ENCODE peak calls at places on chromosome 2, in seven cellular contexts. One of them, this sample, is unnamed.

GRCh38 chr2:177606636-177607035 is 214.1 kb downstream of the AGPS start:
- DNase-seq in mesenchymal stem cell: peak; percentile 25
- DNase-seq in trophoblast cell: no peak
- DNase-seq in neuronal stem cell: no peak
- DNase-seq in mesendoderm: peak; percentile 82
- DNase-seq in H1: no peak
- DNase-seq in IMR-90: peak; percentile 51
- DNase-seq in this sample: no peak

GRCh38 chr2:132562245-132562644 is 107.8 kb downstream of the LYPD1 start:
- DNase-seq in IMR-90: peak; percentile 59
- DNase-seq in trophoblast cell: no peak
- DNase-seq in mesenchymal stem cell: no peak
- DNase-seq in H1: no peak
- DNase-seq in mesendoderm: no peak
- DNase-seq in neuronal stem cell: no peak
- DNase-seq in this sample: no peak

GRCh38 chr2:167142554-167142953 is 254.3 kb downstream of the XIRP2 start:
- DNase-seq in IMR-90: no peak
- DNase-seq in trophoblast cell: no peak
- DNase-seq in H1: no peak
- DNase-seq in neuronal stem cell: no peak
- DNase-seq in mesenchymal stem cell: no peak
- DNase-seq in mesendoderm: no peak
- DNase-seq in this sample: no peak

GRCh38 chr2:98465456-98466201 is 21.0 kb downstream of the INPP4A start:
- DNase-seq in H1: no peak
- DNase-seq in trophoblast cell: no peak
- DNase-seq in mesendoderm: no peak
- DNase-seq in mesenchymal stem cell: peak; percentile 55
- DNase-seq in neuronal stem cell: no peak
- DNase-seq in IMR-90: peak; percentile 42
- DNase-seq in this sample: no peak

GRCh38 chr2:189091253-189091652 is 88.3 kb downstream of the COL5A2 start:
- DNase-seq in mesenchymal stem cell: no peak
- DNase-seq in mesendoderm: no peak
- DNase-seq in neuronal stem cell: no peak
- DNase-seq in H1: no peak
- DNase-seq in trophoblast cell: no peak
- DNase-seq in IMR-90: peak; percentile 41
- DNase-seq in this sample: no peak

GRCh38 chr2:142307086-142307485 is 176.3 kb upstream of the LRP1B start:
- DNase-seq in neuronal stem cell: no peak
- DNase-seq in mesenchymal stem cell: no peak
- DNase-seq in H1: no peak
- DNase-seq in mesendoderm: no peak
- DNase-seq in trophoblast cell: no peak
- DNase-seq in IMR-90: no peak
- DNase-seq in this sample: no peak

GRCh38 chr2:210195066-210195852 is 24.1 kb upstream of the KANSL1L start:
- DNase-seq in neuronal stem cell: no peak
- DNase-seq in IMR-90: peak; percentile 58
- DNase-seq in trophoblast cell: peak; percentile 7
- DNase-seq in H1: no peak
- DNase-seq in mesendoderm: peak; percentile 34
- DNase-seq in mesenchymal stem cell: peak; percentile 45
- DNase-seq in this sample: no peak

GRCh38 chr2:120856421-120856862 is 120.8 kb downstream of the GLI2 start:
- DNase-seq in neuronal stem cell: peak; percentile 46
- DNase-seq in mesendoderm: peak; percentile 95
- DNase-seq in H1: no peak
- DNase-seq in mesenchymal stem cell: peak; percentile 80
- DNase-seq in trophoblast cell: peak; percentile 30
- DNase-seq in IMR-90: peak; percentile 63
- DNase-seq in this sample: peak; percentile 77

GRCh38 chr2:212484563-212485080 is 54.0 kb downstream of the ERBB4 start:
- DNase-seq in mesendoderm: peak; percentile 39
- DNase-seq in H1: no peak
- DNase-seq in mesenchymal stem cell: peak; percentile 26
- DNase-seq in trophoblast cell: no peak
- DNase-seq in neuronal stem cell: no peak
- DNase-seq in IMR-90: no peak
- DNase-seq in this sample: peak; percentile 31

GRCh38 chr2:120287183-120288015 is 34.7 kb downstream of the RALB start:
- DNase-seq in mesenchymal stem cell: peak; percentile 90
- DNase-seq in mesendoderm: no peak
- DNase-seq in H1: no peak
- DNase-seq in neuronal stem cell: no peak
- DNase-seq in IMR-90: peak; percentile 96
- DNase-seq in trophoblast cell: peak; percentile 75
- DNase-seq in this sample: no peak

GRCh38 chr2:59889305-59889704 is 664.1 kb downstream of the BCL11A start:
- DNase-seq in trophoblast cell: no peak
- DNase-seq in neuronal stem cell: no peak
- DNase-seq in mesendoderm: no peak
- DNase-seq in IMR-90: no peak
- DNase-seq in mesenchymal stem cell: no peak
- DNase-seq in H1: no peak
- DNase-seq in this sample: no peak

GRCh38 chr2:160417745-160418397 is 75.7 kb downstream of the RBMS1 start:
- DNase-seq in IMR-90: peak; percentile 95
- DNase-seq in trophoblast cell: no peak
- DNase-seq in neuronal stem cell: no peak
- DNase-seq in mesenchymal stem cell: peak; percentile 96
- DNase-seq in H1: no peak
- DNase-seq in mesendoderm: no peak
- DNase-seq in this sample: no peak

GRCh38 chr2:71796174-71796592 is 342.8 kb downstream of the DYSF start:
- DNase-seq in H1: no peak
- DNase-seq in IMR-90: peak; percentile 26
- DNase-seq in trophoblast cell: peak; percentile 94
- DNase-seq in mesenchymal stem cell: peak; percentile 62
- DNase-seq in neuronal stem cell: no peak
- DNase-seq in mesendoderm: peak; percentile 81
- DNase-seq in this sample: no peak

GRCh38 chr2:222797308-222797707 is 63.5 kb upstream of the ACSL3 start:
- DNase-seq in mesendoderm: peak; percentile 54
- DNase-seq in neuronal stem cell: no peak
- DNase-seq in trophoblast cell: no peak
- DNase-seq in H1: no peak
- DNase-seq in mesenchymal stem cell: peak; percentile 25
- DNase-seq in IMR-90: peak; percentile 34
- DNase-seq in this sample: no peak

GRCh38 chr2:229572434-229573338 is 141.7 kb downstream of the DNER start:
- DNase-seq in mesendoderm: no peak
- DNase-seq in H1: no peak
- DNase-seq in trophoblast cell: no peak
- DNase-seq in IMR-90: no peak
- DNase-seq in mesenchymal stem cell: no peak
- DNase-seq in neuronal stem cell: no peak
- DNase-seq in this sample: no peak

GRCh38 chr2:60977562-60977895 is 40.0 kb upstream of the PEX13 start:
- DNase-seq in trophoblast cell: no peak
- DNase-seq in IMR-90: no peak
- DNase-seq in mesendoderm: no peak
- DNase-seq in mesenchymal stem cell: no peak
- DNase-seq in neuronal stem cell: no peak
- DNase-seq in H1: no peak
- DNase-seq in this sample: no peak

GRCh38 chr2:205510345-205510744 is 172.0 kb upstream of the NRP2 start:
- DNase-seq in trophoblast cell: no peak
- DNase-seq in mesenchymal stem cell: no peak
- DNase-seq in neuronal stem cell: no peak
- DNase-seq in H1: no peak
- DNase-seq in mesendoderm: peak; percentile 77
- DNase-seq in IMR-90: no peak
- DNase-seq in this sample: no peak

GRCh38 chr2:1593371-1594205 is 150.7 kb downstream of the PXDN start:
- DNase-seq in trophoblast cell: peak; percentile 55
- DNase-seq in H1: no peak
- DNase-seq in neuronal stem cell: no peak
- DNase-seq in IMR-90: peak; percentile 89
- DNase-seq in mesenchymal stem cell: peak; percentile 95
- DNase-seq in mesendoderm: peak; percentile 66
- DNase-seq in this sample: peak; percentile 45

GRCh38 chr2:85251070-85251616 is 76.6 kb downstream of the TGOLN2 start:
- DNase-seq in mesenchymal stem cell: no peak
- DNase-seq in mesendoderm: no peak
- DNase-seq in H1: no peak
- DNase-seq in neuronal stem cell: no peak
- DNase-seq in IMR-90: no peak
- DNase-seq in trophoblast cell: no peak
- DNase-seq in this sample: no peak

GRCh38 chr2:180021850-180022249 is 14.8 kb upstream of the CWC22 start:
- DNase-seq in mesenchymal stem cell: no peak
- DNase-seq in IMR-90: no peak
- DNase-seq in trophoblast cell: no peak
- DNase-seq in mesendoderm: no peak
- DNase-seq in H1: no peak
- DNase-seq in neuronal stem cell: no peak
- DNase-seq in this sample: no peak

GRCh38 chr2:31247671-31248070 is 13.7 kb downstream of the EHD3 start:
- DNase-seq in neuronal stem cell: no peak
- DNase-seq in mesendoderm: no peak
- DNase-seq in trophoblast cell: peak; percentile 41
- DNase-seq in mesenchymal stem cell: no peak
- DNase-seq in IMR-90: no peak
- DNase-seq in H1: no peak
- DNase-seq in this sample: no peak

GRCh38 chr2:65256088-65256487 is 28.5 kb downstream of the ACTR2 start:
- DNase-seq in neuronal stem cell: no peak
- DNase-seq in trophoblast cell: no peak
- DNase-seq in IMR-90: no peak
- DNase-seq in H1: no peak
- DNase-seq in mesenchymal stem cell: no peak
- DNase-seq in mesendoderm: no peak
- DNase-seq in this sample: no peak

GRCh38 chr2:71720596-71721361 is 267.4 kb downstream of the DYSF start:
- DNase-seq in H1: no peak
- DNase-seq in mesendoderm: no peak
- DNase-seq in mesenchymal stem cell: no peak
- DNase-seq in trophoblast cell: no peak
- DNase-seq in IMR-90: no peak
- DNase-seq in neuronal stem cell: no peak
- DNase-seq in this sample: no peak

GRCh38 chr2:88452151-88452851 is at the start of gene FOXI3:
- DNase-seq in H1: no peak
- DNase-seq in trophoblast cell: peak; percentile 35
- DNase-seq in IMR-90: no peak
- DNase-seq in mesendoderm: peak; percentile 63
- DNase-seq in neuronal stem cell: peak; percentile 31
- DNase-seq in mesenchymal stem cell: no peak
- DNase-seq in this sample: peak; percentile 54

GRCh38 chr2:196268538-196269338 is 97.4 kb upstream of the STK17B start:
- DNase-seq in H1: no peak
- DNase-seq in neuronal stem cell: no peak
- DNase-seq in trophoblast cell: peak; percentile 57
- DNase-seq in mesendoderm: peak; percentile 82
- DNase-seq in IMR-90: peak; percentile 74
- DNase-seq in mesenchymal stem cell: peak; percentile 59
- DNase-seq in this sample: no peak

GRCh38 chr2:148526509-148527346 is 117.8 kb upstream of the EPC2 start:
- DNase-seq in H1: no peak
- DNase-seq in mesenchymal stem cell: no peak
- DNase-seq in trophoblast cell: no peak
- DNase-seq in neuronal stem cell: no peak
- DNase-seq in IMR-90: no peak
- DNase-seq in mesendoderm: no peak
- DNase-seq in this sample: peak; percentile 14
- H3K79me1 ChIP-seq in H1: no peaks in the 10 kb centered on the region
- H3K79me1 ChIP-seq in mesenchymal stem cell: no peaks in the 10 kb centered on the region
- H3K79me1 ChIP-seq in trophoblast cell: no peaks in the 10 kb centered on the region
- H3K79me1 ChIP-seq in neuronal stem cell: no peaks in the 10 kb centered on the region
- H3K79me1 ChIP-seq in IMR-90: no peaks in the 10 kb centered on the region
- H3K79me1 ChIP-seq in mesendoderm: no peaks in the 10 kb centered on the region
- H3K79me1 ChIP-seq in this sample: no peaks in the 10 kb centered on the region

DNA sequence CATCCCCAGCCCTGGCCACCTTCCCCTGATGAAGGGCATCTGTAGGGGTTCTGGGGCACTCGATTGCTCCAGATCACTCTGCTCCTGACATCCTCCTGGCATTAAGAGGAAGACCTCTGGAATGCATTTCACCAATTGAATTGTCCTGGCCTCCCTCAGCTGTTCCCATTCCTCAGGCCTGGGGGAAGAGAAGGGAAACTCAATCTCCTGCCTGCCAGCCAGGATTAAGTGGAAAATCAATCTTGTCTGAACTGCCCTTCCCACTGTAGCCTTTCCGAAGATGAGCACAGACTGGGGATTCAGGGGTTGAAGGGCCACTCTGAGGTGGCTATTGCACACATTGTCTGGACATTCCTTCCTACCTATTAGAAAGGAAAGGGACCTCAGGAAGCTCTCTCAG is 99.8 kb downstream of the ALK start:
- DNase-seq in neuronal stem cell: no peak
- DNase-seq in H1: no peak
- DNase-seq in trophoblast cell: no peak
- DNase-seq in mesenchymal stem cell: no peak
- DNase-seq in IMR-90: no peak
- DNase-seq in mesendoderm: no peak
- DNase-seq in this sample: no peak
- H3K79me1 ChIP-seq in neuronal stem cell: no peaks in the 10 kb centered on the region
- H3K79me1 ChIP-seq in H1: no peaks in the 10 kb centered on the region
- H3K79me1 ChIP-seq in trophoblast cell: no peaks in the 10 kb centered on the region
- H3K79me1 ChIP-seq in mesenchymal stem cell: no peaks in the 10 kb centered on the region
- H3K79me1 ChIP-seq in IMR-90: no peaks in the 10 kb centered on the region
- H3K79me1 ChIP-seq in mesendoderm: no peaks in the 10 kb centered on the region
- H3K79me1 ChIP-seq in this sample: no peaks in the 10 kb centered on the region

DNA sequence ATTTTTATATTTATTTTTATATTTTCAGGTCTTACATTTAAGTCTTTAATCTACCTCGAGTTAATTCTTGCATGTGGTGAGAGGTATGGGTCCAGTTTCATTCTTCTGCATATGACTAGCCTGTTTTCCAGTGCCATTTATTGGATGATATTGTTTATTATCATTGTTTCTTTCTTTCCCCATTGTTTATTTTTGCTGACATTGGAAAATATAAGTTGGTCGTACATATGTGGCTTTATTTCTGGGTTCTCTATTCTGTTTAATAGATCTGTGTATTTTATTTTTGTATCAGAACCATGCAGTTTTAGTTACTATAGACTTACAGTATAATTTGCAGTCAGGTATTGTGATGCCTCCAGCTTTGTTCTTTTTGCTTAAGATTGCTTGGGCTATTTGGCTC is 113.4 kb upstream of the VWC2L start:
- DNase-seq in mesendoderm: no peak
- DNase-seq in H1: no peak
- DNase-seq in mesenchymal stem cell: no peak
- DNase-seq in neuronal stem cell: no peak
- DNase-seq in trophoblast cell: no peak
- DNase-seq in IMR-90: no peak
- DNase-seq in this sample: no peak
- H3K79me1 ChIP-seq in mesendoderm: no peaks in the 10 kb centered on the region
- H3K79me1 ChIP-seq in H1: no peaks in the 10 kb centered on the region
- H3K79me1 ChIP-seq in mesenchymal stem cell: no peaks in the 10 kb centered on the region
- H3K79me1 ChIP-seq in neuronal stem cell: no peaks in the 10 kb centered on the region
- H3K79me1 ChIP-seq in trophoblast cell: no peaks in the 10 kb centered on the region
- H3K79me1 ChIP-seq in IMR-90: no peaks in the 10 kb centered on the region
- H3K79me1 ChIP-seq in this sample: no peaks in the 10 kb centered on the region

GRCh38 chr2:96548558-96549465 is 12.3 kb downstream of the ARID5A start:
- DNase-seq in H1: no peak
- DNase-seq in mesenchymal stem cell: no peak
- DNase-seq in trophoblast cell: no peak
- DNase-seq in mesendoderm: no peak
- DNase-seq in neuronal stem cell: no peak
- DNase-seq in IMR-90: no peak
- DNase-seq in this sample: no peak
- H3K79me1 ChIP-seq in H1: no peaks in the 10 kb centered on the region
- H3K79me1 ChIP-seq in mesenchymal stem cell: peaks cover 9% of the 10 kb centered on the region
- H3K79me1 ChIP-seq in trophoblast cell: no peaks in the 10 kb centered on the region
- H3K79me1 ChIP-seq in mesendoderm: no peaks in the 10 kb centered on the region
- H3K79me1 ChIP-seq in neuronal stem cell: no peaks in the 10 kb centered on the region
- H3K79me1 ChIP-seq in IMR-90: peaks cover 20% of the 10 kb centered on the region
- H3K79me1 ChIP-seq in this sample: no peaks in the 10 kb centered on the region

GRCh38 chr2:148503511-148503910 is 141.0 kb upstream of the EPC2 start:
- DNase-seq in mesendoderm: no peak
- DNase-seq in mesenchymal stem cell: no peak
- DNase-seq in trophoblast cell: no peak
- DNase-seq in neuronal stem cell: no peak
- DNase-seq in IMR-90: no peak
- DNase-seq in H1: no peak
- DNase-seq in this sample: no peak
- H3K79me1 ChIP-seq in mesendoderm: no peaks in the 10 kb centered on the region
- H3K79me1 ChIP-seq in mesenchymal stem cell: no peaks in the 10 kb centered on the region
- H3K79me1 ChIP-seq in trophoblast cell: no peaks in the 10 kb centered on the region
- H3K79me1 ChIP-seq in neuronal stem cell: no peaks in the 10 kb centered on the region
- H3K79me1 ChIP-seq in IMR-90: no peaks in the 10 kb centered on the region
- H3K79me1 ChIP-seq in H1: no peaks in the 10 kb centered on the region
- H3K79me1 ChIP-seq in this sample: no peaks in the 10 kb centered on the region

This sample was measured in H9.